ENCODE peak calls at places on chromosome 21, in seven cellular contexts. V is OCI-LY7, U is H9, N is PC-3, C is osteoblast, E is fibroblast of lung, G is astrocyte. T is an unnamed sample.
A peak's percentile ranks its signal among the peaks of the same experiment; 100 is the strongest.

GRCh38 chr21:46191257-46191685 is 7.0 kb upstream of the SPATC1L start:
- DNase-seq in V (no peak), U (peak; percentile 25), N (peak; percentile 35), C (peak; percentile 98), E (peak; percentile 88), G (peak; percentile 72), T (no peak)

GRCh38 chr21:28294046-28294445 is 698.6 kb downstream of the LTN1 start:
- DNase-seq in V (no peak), U (no peak), N (peak; percentile 88), C (no peak), E (peak; percentile 42), G (peak; percentile 52), T (no peak)

GRCh38 chr21:15272591-15272990 is 207.8 kb upstream of the NRIP1 start:
- DNase-seq in V (no peak), U (no peak), N (peak; percentile 42), C (no peak), E (no peak), G (peak; percentile 71), T (no peak)

GRCh38 chr21:42532466-42533181 is 19.0 kb downstream of the SLC37A1 start:
- DNase-seq in V (peak; percentile 84), U (peak; percentile 10), N (no peak), C (no peak), E (peak; percentile 35), G (no peak), T (no peak)

GRCh38 chr21:42918291-42918690 is 7.1 kb downstream of the ERVH48-1 start:
- DNase-seq in V (no peak), U (no peak), N (no peak), C (no peak), E (no peak), G (no peak), T (no peak)

GRCh38 chr21:29523646-29524045 is 224.9 kb downstream of the BACH1 start:
- DNase-seq in V (no peak), U (no peak), N (no peak), C (no peak), E (peak; percentile 82), G (no peak), T (no peak)

GRCh38 chr21:16037386-16037785 is 307.6 kb downstream of the USP25 start:
- DNase-seq in V (no peak), U (no peak), N (peak; percentile 7), C (no peak), E (no peak), G (peak; percentile 67), T (no peak)

GRCh38 chr21:38654580-38654979 is 151.1 kb upstream of the ETS2 start:
- DNase-seq in V (no peak), U (no peak), N (no peak), C (no peak), E (no peak), G (no peak), T (no peak)

GRCh38 chr21:38965910-38966504 is 160.3 kb downstream of the ETS2 start:
- DNase-seq in V (no peak), U (peak; percentile 83), N (no peak), C (no peak), E (peak; percentile 75), G (no peak), T (peak; percentile 55)

GRCh38 chr21:24112020-24112419 is 1495.3 kb downstream of the MRPL39 start:
- DNase-seq in V (no peak), U (no peak), N (no peak), C (no peak), E (peak; percentile 33), G (peak; percentile 11), T (no peak)

GRCh38 chr21:41130883-41131282 is 37.1 kb upstream of the BACE2 start:
- DNase-seq in V (no peak), U (no peak), N (no peak), C (no peak), E (no peak), G (no peak), T (no peak)

GRCh38 chr21:42836767-42837301 is 42.5 kb downstream of the WDR4 start:
- DNase-seq in V (peak; percentile 16), U (no peak), N (no peak), C (no peak), E (no peak), G (no peak), T (no peak)

GRCh38 chr21:18646114-18646513 is 242.5 kb upstream of the TMPRSS15 start:
- DNase-seq in V (no peak), U (no peak), N (no peak), C (no peak), E (no peak), G (no peak), T (no peak)
- H4K20me1 ChIP-seq in V (no peaks in the 10 kb centered on the region), U (no peaks in the 10 kb centered on the region), N (no peaks in the 10 kb centered on the region), C (no peaks in the 10 kb centered on the region), E (no peaks in the 10 kb centered on the region), G (no peaks in the 10 kb centered on the region), T (no peaks in the 10 kb centered on the region)

GRCh38 chr21:45150630-45151265 is 76.4 kb downstream of the ADARB1 start:
- DNase-seq in V (no peak), U (no peak), N (no peak), C (no peak), E (no peak), G (no peak), T (no peak)

GRCh38 chr21:45151484-45152115 is 77.2 kb downstream of the ADARB1 start:
- DNase-seq in V (peak; percentile 42), U (peak; percentile 26), N (no peak), C (no peak), E (no peak), G (no peak), T (no peak)

GRCh38 chr21:45153358-45154318 is 79.3 kb downstream of the ADARB1 start:
- DNase-seq in V (peak; percentile 44), U (no peak), N (no peak), C (peak; percentile 82), E (peak; percentile 18), G (peak; percentile 76), T (no peak)

GRCh38 chr21:45154511-45155508 is 80.4 kb downstream of the ADARB1 start:
- DNase-seq in V (no peak), U (peak; percentile 62), N (no peak), C (peak; percentile 88), E (peak; percentile 66), G (peak; percentile 80), T (peak; percentile 56)

GRCh38 chr21:45152265-45152746 is 77.9 kb downstream of the ADARB1 start:
- DNase-seq in V (peak; percentile 77), U (peak; percentile 71), N (no peak), C (no peak), E (no peak), G (peak; percentile 44), T (peak; percentile 60)
- H4K20me1 ChIP-seq in V (no peaks in the 10 kb centered on the region), U (no peaks in the 10 kb centered on the region), N (no peaks in the 10 kb centered on the region), C (peaks cover 10% of the 10 kb centered on the region), E (no peaks in the 10 kb centered on the region), G (no peaks in the 10 kb centered on the region), T (no peaks in the 10 kb centered on the region)

GRCh38 chr21:33412832-33413519 is 9.8 kb downstream of the IFNGR2 start:
- DNase-seq in V (no peak), U (peak; percentile 41), N (no peak), C (peak; percentile 51), E (no peak), G (no peak), T (peak; percentile 22)
- H4K20me1 ChIP-seq in V (no peaks in the 10 kb centered on the region), U (no peaks in the 10 kb centered on the region), N (no peaks in the 10 kb centered on the region), C (peaks cover 69% of the 10 kb centered on the region), E (peaks cover 2% of the 10 kb centered on the region), G (peaks cover 85% of the 10 kb centered on the region), T (peaks cover 19% of the 10 kb centered on the region)

GRCh38 chr21:43937898-43938309 is 72.9 kb downstream of the AGPAT3 start:
- DNase-seq in V (peak; percentile 23), U (no peak), N (no peak), C (no peak), E (no peak), G (no peak), T (no peak)

GRCh38 chr21:43938751-43939442 is 73.2 kb upstream of the TRAPPC10 start:
- DNase-seq in V (peak; percentile 92), U (peak; percentile 87), N (peak; percentile 64), C (peak; percentile 99), E (peak; percentile 67), G (peak; percentile 34), T (peak; percentile 97)

GRCh38 chr21:43935711-43936110 is 70.7 kb downstream of the AGPAT3 start:
- DNase-seq in V (no peak), U (no peak), N (no peak), C (no peak), E (no peak), G (no peak), T (no peak)

GRCh38 chr21:43936186-43936967 is 71.4 kb downstream of the AGPAT3 start:
- DNase-seq in V (no peak), U (no peak), N (no peak), C (no peak), E (no peak), G (peak; percentile 30), T (no peak)

DNA sequence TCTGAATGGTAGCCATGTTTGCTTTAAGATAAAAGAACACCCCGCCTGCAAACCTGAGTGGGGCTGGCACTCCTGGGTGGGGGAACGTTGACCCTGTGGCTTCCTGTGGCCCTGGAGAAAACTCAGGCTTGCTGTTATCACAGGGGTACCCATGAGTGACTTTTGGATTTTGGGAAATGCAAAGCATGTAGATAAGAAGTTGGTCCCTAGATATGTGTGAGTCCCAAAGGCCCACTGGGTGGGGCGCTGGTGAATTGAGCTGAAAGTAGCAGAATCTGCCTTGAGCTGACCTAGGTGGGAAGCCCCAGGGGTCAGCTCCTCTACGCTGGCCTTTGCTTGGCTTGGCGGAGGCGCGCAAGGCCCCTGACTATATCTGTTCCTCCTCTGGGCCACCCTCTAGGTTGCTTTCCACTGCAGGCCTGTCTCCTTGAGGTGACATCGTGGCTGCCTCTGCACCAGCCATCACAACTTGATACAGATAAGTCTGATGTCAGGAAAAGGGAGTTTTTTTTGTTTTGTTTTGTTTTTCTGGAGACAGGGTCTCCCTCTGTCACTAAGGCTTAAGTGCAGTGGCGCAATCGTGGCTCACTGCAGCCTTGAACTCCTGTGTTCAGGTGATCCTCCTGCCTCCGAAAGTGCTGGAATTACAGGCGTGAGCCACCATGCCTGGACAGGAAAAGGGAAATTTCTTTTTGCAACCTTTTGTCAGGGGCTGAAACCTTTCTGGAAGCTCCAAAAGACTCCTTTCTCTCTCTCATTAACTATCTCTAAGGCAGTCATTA is 72.2 kb downstream of the AGPAT3 start:
- DNase-seq in V (no peak), U (no peak), N (no peak), C (peak; percentile 14), E (no peak), G (no peak), T (no peak)
- H4K20me1 ChIP-seq in V (no peaks in the 10 kb centered on the region), U (no peaks in the 10 kb centered on the region), N (no peaks in the 10 kb centered on the region), C (peaks cover 41% of the 10 kb centered on the region), E (no peaks in the 10 kb centered on the region), G (peaks cover 72% of the 10 kb centered on the region), T (no peaks in the 10 kb centered on the region)

DNA sequence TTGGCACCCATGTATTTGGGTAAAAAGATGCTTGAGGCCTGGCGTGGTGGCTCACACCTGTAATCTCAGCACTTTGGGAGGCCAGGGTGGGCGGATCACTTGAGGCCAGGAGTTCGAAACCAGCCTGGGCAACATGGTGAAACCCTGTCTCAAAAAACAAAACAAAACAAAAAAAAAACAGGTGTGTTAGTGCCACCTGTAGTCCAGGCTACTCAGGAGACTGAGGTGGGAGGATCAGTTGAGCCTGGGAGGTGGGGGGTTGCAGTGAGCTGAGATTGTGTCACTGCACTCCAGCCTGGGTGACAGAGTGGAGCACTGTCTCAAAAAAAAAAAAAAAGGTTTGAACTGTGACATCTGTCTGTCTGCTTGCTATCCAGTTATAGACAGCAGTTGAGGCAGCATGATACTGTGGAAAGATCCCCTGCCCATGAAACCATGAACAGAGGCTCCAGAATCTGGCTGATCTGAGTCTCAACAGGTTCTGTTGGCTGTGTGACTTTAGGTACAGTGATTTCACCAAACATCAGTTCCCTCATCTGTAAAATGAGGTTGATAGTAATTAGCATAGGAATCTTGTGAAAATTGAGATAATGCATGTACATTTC is 5.7 kb downstream of the DYRK1A start:
- DNase-seq in V (no peak), U (no peak), N (no peak), C (no peak), E (no peak), G (no peak), T (no peak)
- H4K20me1 ChIP-seq in V (peaks cover 76% of the 10 kb centered on the region), U (no peaks in the 10 kb centered on the region), N (peaks cover 49% of the 10 kb centered on the region), C (peaks cover 65% of the 10 kb centered on the region), E (peaks cover 2% of the 10 kb centered on the region), G (peaks cover 86% of the 10 kb centered on the region), T (peaks cover 70% of the 10 kb centered on the region)

GRCh38 chr21:31282095-31282709 is 61.9 kb downstream of the TIAM1 start:
- DNase-seq in V (no peak), U (no peak), N (peak; percentile 40), C (peak; percentile 87), E (peak; percentile 95), G (peak; percentile 100), T (no peak)
- H4K20me1 ChIP-seq in V (no peaks in the 10 kb centered on the region), U (no peaks in the 10 kb centered on the region), N (no peaks in the 10 kb centered on the region), C (no peaks in the 10 kb centered on the region), E (no peaks in the 10 kb centered on the region), G (no peaks in the 10 kb centered on the region), T (no peaks in the 10 kb centered on the region)